ENCODE peak calls at places on chromosomes 11 and 22, in four cellular contexts. One of them, this sample, is unnamed.

GRCh38 chr11:80281194-80281593 is 840.4 kb upstream of the TENM4 start:
- DNase-seq in GM12878: no peak
- DNase-seq in HepG2: no peak
- DNase-seq in H1: no peak
- DNase-seq in this sample: no peak

GRCh38 chr11:118870396-118871343 is 13.0 kb upstream of the CXCR5 start:
- DNase-seq in GM12878: peak; percentile 57
- DNase-seq in HepG2: peak; percentile 28
- DNase-seq in H1: peak; percentile 63
- DNase-seq in this sample: no peak

GRCh38 chr11:9787981-9788521 is 124.2 kb downstream of the SWAP70 start:
- DNase-seq in GM12878: no peak
- DNase-seq in HepG2: no peak
- DNase-seq in H1: no peak
- DNase-seq in this sample: no peak

GRCh38 chr11:32870676-32871075 is 21.9 kb upstream of the QSER1 start:
- DNase-seq in GM12878: no peak
- DNase-seq in HepG2: no peak
- DNase-seq in H1: peak; percentile 74
- DNase-seq in this sample: peak; percentile 40

GRCh38 chr11:73810637-73811036 is 23.0 kb downstream of the MRPL48 start:
- DNase-seq in GM12878: no peak
- DNase-seq in HepG2: no peak
- DNase-seq in H1: no peak
- DNase-seq in this sample: no peak

GRCh38 chr11:80136991-80137390 is 696.2 kb upstream of the TENM4 start:
- DNase-seq in GM12878: no peak
- DNase-seq in HepG2: no peak
- DNase-seq in H1: no peak
- DNase-seq in this sample: no peak

GRCh38 chr11:14956111-14956510 is 16.0 kb downstream of the CALCA start:
- DNase-seq in GM12878: no peak
- DNase-seq in HepG2: no peak
- DNase-seq in H1: no peak
- DNase-seq in this sample: no peak

GRCh38 chr22:33796494-33796893 is 123.8 kb downstream of the LARGE1 start:
- DNase-seq in GM12878: no peak
- DNase-seq in HepG2: no peak
- DNase-seq in H1: no peak
- DNase-seq in this sample: no peak

GRCh38 chr11:1348146-1348545 is 38.7 kb upstream of the TOLLIP start:
- DNase-seq in GM12878: no peak
- DNase-seq in HepG2: no peak
- DNase-seq in H1: no peak
- DNase-seq in this sample: no peak

GRCh38 chr11:125356736-125357292 is 139.3 kb downstream of the FEZ1 start:
- DNase-seq in GM12878: no peak
- DNase-seq in HepG2: no peak
- DNase-seq in H1: no peak
- DNase-seq in this sample: no peak

GRCh38 chr11:128720522-128720985 is 26.7 kb downstream of the FLI1 start:
- DNase-seq in GM12878: no peak
- DNase-seq in HepG2: no peak
- DNase-seq in H1: peak; percentile 55
- DNase-seq in this sample: no peak

GRCh38 chr11:112963368-112963955 is 2.2 kb downstream of the NCAM1 start:
- DNase-seq in GM12878: no peak
- DNase-seq in HepG2: no peak
- DNase-seq in H1: peak; percentile 51
- DNase-seq in this sample: no peak

GRCh38 chr11:47889714-47890441 is 41.7 kb upstream of the NUP160 start:
- DNase-seq in GM12878: no peak
- DNase-seq in HepG2: no peak
- DNase-seq in H1: no peak
- DNase-seq in this sample: no peak

GRCh38 chr11:28690746-28691145 is 582.6 kb downstream of the METTL15 start:
- DNase-seq in GM12878: no peak
- DNase-seq in HepG2: no peak
- DNase-seq in H1: no peak
- DNase-seq in this sample: no peak

GRCh38 chr11:66112041-66112491 is 42.0 kb downstream of the PACS1 start:
- DNase-seq in GM12878: no peak
- DNase-seq in HepG2: no peak
- DNase-seq in H1: no peak
- DNase-seq in this sample: no peak

GRCh38 chr22:43275545-43275981 is 67.6 kb downstream of the SCUBE1 start:
- DNase-seq in GM12878: no peak
- DNase-seq in HepG2: peak; percentile 41
- DNase-seq in H1: peak; percentile 74
- DNase-seq in this sample: peak; percentile 40

GRCh38 chr11:116613201-116613910 is 159.4 kb downstream of the BUD13 start:
- DNase-seq in GM12878: no peak
- DNase-seq in HepG2: no peak
- DNase-seq in H1: no peak
- DNase-seq in this sample: no peak

GRCh38 chr11:106202935-106203620 is 125.6 kb downstream of the AASDHPPT start:
- DNase-seq in GM12878: no peak
- DNase-seq in HepG2: no peak
- DNase-seq in H1: no peak
- DNase-seq in this sample: no peak

GRCh38 chr11:40722179-40722795 is 737.2 kb downstream of the LRRC4C start:
- DNase-seq in GM12878: no peak
- DNase-seq in HepG2: peak; percentile 15
- DNase-seq in H1: peak; percentile 72
- DNase-seq in this sample: peak; percentile 7

GRCh38 chr22:20566420-20567260 is 59.2 kb downstream of the MED15 start:
- DNase-seq in GM12878: no peak
- DNase-seq in HepG2: no peak
- DNase-seq in H1: no peak
- DNase-seq in this sample: no peak

GRCh38 chr11:107689317-107690202 is 22.3 kb downstream of the SLN start:
- DNase-seq in GM12878: no peak
- DNase-seq in HepG2: peak; percentile 57
- DNase-seq in H1: peak; percentile 78
- DNase-seq in this sample: peak; percentile 33

GRCh38 chr11:106763516-106763915 is 254.8 kb downstream of the GUCY1A2 start:
- DNase-seq in GM12878: no peak
- DNase-seq in HepG2: no peak
- DNase-seq in H1: no peak
- DNase-seq in this sample: no peak

GRCh38 chr11:117693344-117693743 is 103.7 kb downstream of the DSCAML1 start:
- DNase-seq in GM12878: no peak
- DNase-seq in HepG2: no peak
- DNase-seq in H1: no peak
- DNase-seq in this sample: no peak

GRCh38 chr22:48099251-48099650 is 1336.8 kb downstream of the TBC1D22A start:
- DNase-seq in GM12878: no peak
- DNase-seq in HepG2: no peak
- DNase-seq in H1: no peak
- DNase-seq in this sample: no peak

GRCh38 chr22:42869888-42870480 is 12.9 kb upstream of the ARFGAP3 start:
- DNase-seq in GM12878: no peak
- DNase-seq in HepG2: no peak
- DNase-seq in H1: no peak
- DNase-seq in this sample: no peak

GRCh38 chr11:102184269-102184987 is 74.2 kb downstream of the YAP1 start:
- DNase-seq in GM12878: no peak
- DNase-seq in HepG2: no peak
- DNase-seq in H1: no peak
- DNase-seq in this sample: no peak

GRCh38 chr11:10350341-10350740 is 45.5 kb downstream of the ADM start:
- DNase-seq in GM12878: no peak
- DNase-seq in HepG2: peak; percentile 77
- DNase-seq in H1: no peak
- DNase-seq in this sample: no peak

GRCh38 chr22:37735054-37735453 is 38.2 kb downstream of the TRIOBP start:
- DNase-seq in GM12878: no peak
- DNase-seq in HepG2: peak; percentile 72
- DNase-seq in H1: peak; percentile 73
- DNase-seq in this sample: peak; percentile 71

GRCh38 chr11:1073851-1074243 is 827 bp upstream of the MUC2 start:
- DNase-seq in GM12878: no peak
- DNase-seq in HepG2: no peak
- DNase-seq in H1: no peak
- DNase-seq in this sample: no peak

GRCh38 chr11:110433393-110434333 is 3.9 kb downstream of the FDX1 start:
- DNase-seq in GM12878: no peak
- DNase-seq in HepG2: peak; percentile 6
- DNase-seq in H1: no peak
- DNase-seq in this sample: peak; percentile 32

GRCh38 chr22:19455585-19456370 is 8.3 kb upstream of the C22orf39 start:
- DNase-seq in GM12878: no peak
- DNase-seq in HepG2: no peak
- DNase-seq in H1: no peak
- DNase-seq in this sample: no peak

GRCh38 chr22:40313007-40313406 is 33.3 kb upstream of the ADSL start:
- DNase-seq in GM12878: no peak
- DNase-seq in HepG2: no peak
- DNase-seq in H1: no peak
- DNase-seq in this sample: no peak

GRCh38 chr11:110023711-110024110 is 69.5 kb upstream of the ZC3H12C start:
- DNase-seq in GM12878: no peak
- DNase-seq in HepG2: no peak
- DNase-seq in H1: no peak
- DNase-seq in this sample: no peak

GRCh38 chr11:86456075-86456939 is 81.6 kb downstream of the CCDC81 start:
- DNase-seq in GM12878: peak; percentile 25
- DNase-seq in HepG2: peak; percentile 66
- DNase-seq in H1: peak; percentile 93
- DNase-seq in this sample: peak; percentile 85

GRCh38 chr11:43788394-43788793 is 92.2 kb upstream of the ALKBH3 start:
- DNase-seq in GM12878: no peak
- DNase-seq in HepG2: no peak
- DNase-seq in H1: no peak
- DNase-seq in this sample: no peak

GRCh38 chr11:92917927-92918326 is 51.5 kb upstream of the MTNR1B start:
- DNase-seq in GM12878: no peak
- DNase-seq in HepG2: no peak
- DNase-seq in H1: no peak
- DNase-seq in this sample: no peak

GRCh38 chr22:46586531-46587011 is 33.6 kb upstream of the GRAMD4 start:
- DNase-seq in GM12878: no peak
- DNase-seq in HepG2: no peak
- DNase-seq in H1: no peak
- DNase-seq in this sample: no peak
- TF ChIP-seq CBX5 in GM12878: no peak
- TF ChIP-seq CBX5 in HepG2: no peak
- TF ChIP-seq CBX5 in H1: no peak
- TF ChIP-seq CBX5 in this sample: no peak

GRCh38 chr22:17612057-17612456 is 16.5 kb downstream of the ATP6V1E1 start:
- DNase-seq in GM12878: no peak
- DNase-seq in HepG2: no peak
- DNase-seq in H1: no peak
- DNase-seq in this sample: no peak
- TF ChIP-seq CBX5 in GM12878: no peak
- TF ChIP-seq CBX5 in HepG2: no peak
- TF ChIP-seq CBX5 in H1: no peak
- TF ChIP-seq CBX5 in this sample: no peak

GRCh38 chr22:39300198-39300830 is 19.1 kb downstream of the RPL3 start:
- DNase-seq in GM12878: no peak
- DNase-seq in HepG2: no peak
- DNase-seq in H1: no peak
- DNase-seq in this sample: no peak
- TF ChIP-seq CBX5 in GM12878: no peak
- TF ChIP-seq CBX5 in HepG2: peak; percentile 21
- TF ChIP-seq CBX5 in H1: no peak
- TF ChIP-seq CBX5 in this sample: no peak

GRCh38 chr11:68564261-68564660 is 103.7 kb downstream of the PPP6R3 start:
- DNase-seq in GM12878: no peak
- DNase-seq in HepG2: no peak
- DNase-seq in H1: no peak
- DNase-seq in this sample: no peak
- TF ChIP-seq CBX5 in GM12878: no peak
- TF ChIP-seq CBX5 in HepG2: no peak
- TF ChIP-seq CBX5 in H1: no peak
- TF ChIP-seq CBX5 in this sample: no peak

This sample was measured in K562.